ENCODE peak calls at places on chromosomes 6 and 20, in five cellular contexts. V is mucosa of gallbladder; H is activated T-helper 1 cell treated with anti-CD3 and anti-CD28 coated beads, Interleukin-12 subunit alpha, Interleukin-12 subunit beta, Interleukin-2, Interleukin-4 antibody, amounts not matched to agents 30 ng/mL and 10 ng/mL and 1 ng/mL, durations not matched to agents 14 hours and 24 hours and 36 hours; Z is T-helper 2 cell; I is tibial nerve. A is an unnamed sample.

GRCh38 chr6:56852249-56852606 is 102.7 kb upstream of the BEND6 start:
- DNase-seq in Z (no peak), V (no peak), I (no peak), H (no peak), A (no peak)

GRCh38 chr6:137709424-137710281 is 157.4 kb upstream of the TNFAIP3 start:
- DNase-seq in I (no peak), H (no peak), V (no peak), Z (peak; percentile 14), A (no peak)

GRCh38 chr20:61925555-61926252 is 140.0 kb downstream of the TAF4 start:
- DNase-seq in H (no peak), V (no peak), I (no peak), Z (no peak), A (no peak)

GRCh38 chr20:53161473-53161872 is 189.3 kb downstream of the TSHZ2 start:
- DNase-seq in I (no peak), V (no peak), Z (no peak), H (no peak), A (no peak)

GRCh38 chr20:24650091-24650490 is 180.7 kb downstream of the SYNDIG1 start:
- DNase-seq in Z (no peak), I (no peak), V (peak; percentile 34), H (no peak), A (no peak)

GRCh38 chr6:96468681-96469224 is 52.9 kb upstream of the UFL1 start:
- DNase-seq in I (no peak), Z (no peak), V (no peak), H (no peak), A (no peak)

GRCh38 chr6:64815718-64816117 is 891.3 kb downstream of the EYS start:
- DNase-seq in H (no peak), Z (no peak), V (no peak), I (no peak), A (no peak)

GRCh38 chr6:136666041-136666440 is 115.8 kb upstream of the MAP7 start:
- DNase-seq in Z (no peak), I (no peak), V (no peak), H (no peak), A (no peak)

GRCh38 chr6:109740787-109741186 is 49.7 kb downstream of the FIG4 start:
- DNase-seq in V (no peak), I (no peak), H (no peak), Z (no peak), A (no peak)

GRCh38 chr6:153729189-153729588 is 309.9 kb upstream of the OPRM1 start:
- DNase-seq in V (no peak), H (no peak), Z (no peak), I (no peak), A (no peak)